ENCODE peak calls at places on chromosome 9, in seven cellular contexts. W is hepatocyte, H is GM23248, K is PC-3, E is IMR-90, A is K562, V is fibroblast of lung. Z is an unnamed sample.

GRCh38 chr9:117720555-117720954 is 16.4 kb downstream of the TLR4 start:
- DNase-seq in K (no peak), W (peak), V (no peak), A (peak), H (peak), E (no peak), Z (no peak)

GRCh38 chr9:33628865-33629410 is 104.9 kb downstream of the ANKRD18B start:
- DNase-seq in K (no peak), E (no peak), W (no peak), V (no peak), H (no peak), A (no peak), Z (no peak)

GRCh38 chr9:99859395-99859980 is 37.8 kb downstream of the NR4A3 start:
- DNase-seq in A (no peak), W (no peak), H (peak), K (peak), E (peak), V (no peak), Z (no peak)

GRCh38 chr9:98867109-98867433 is 59.6 kb downstream of the GALNT12 start:
- DNase-seq in W (no peak), H (no peak), K (no peak), A (no peak), E (no peak), V (no peak), Z (no peak)

GRCh38 chr9:71755869-71756268 is 12.4 kb downstream of the CEMIP2 start:
- DNase-seq in E (no peak), W (no peak), A (no peak), K (no peak), V (no peak), H (no peak), Z (no peak)

GRCh38 chr9:14314929-14315753 is 1.2 kb upstream of the NFIB start:
- DNase-seq in W (peak), E (peak), V (peak), K (peak), H (peak), A (peak), Z (peak)

GRCh38 chr9:903886-904285 is 62.4 kb downstream of the DMRT1 start:
- DNase-seq in E (no peak), A (no peak), K (no peak), H (no peak), V (no peak), W (no peak), Z (no peak)

GRCh38 chr9:126609711-126610388 is 3.9 kb upstream of the LMX1B start:
- DNase-seq in W (no peak), E (no peak), V (no peak), A (no peak), K (no peak), H (no peak), Z (no peak)

GRCh38 chr9:98607787-98608186 is 100.9 kb downstream of the GABBR2 start:
- DNase-seq in E (peak), W (no peak), A (no peak), H (peak), V (peak), K (peak), Z (no peak)

GRCh38 chr9:132546148-132547051 is 36.0 kb upstream of the BARHL1 start:
- DNase-seq in E (no peak), W (peak), K (no peak), H (peak), A (peak), V (peak), Z (peak)

GRCh38 chr9:70120834-70121510 is 77.3 kb downstream of the MAMDC2 start:
- DNase-seq in E (peak), V (peak), A (no peak), K (peak), H (peak), W (peak), Z (peak)

GRCh38 chr9:91151014-91151740 is 210.5 kb downstream of the AUH start:
- DNase-seq in H (peak), A (no peak), K (no peak), W (no peak), V (peak), E (peak), Z (no peak)

GRCh38 chr9:68822596-68823165 is 117.6 kb downstream of the PIP5K1B start:
- DNase-seq in E (no peak), A (no peak), H (no peak), V (no peak), K (peak), W (peak), Z (no peak)

GRCh38 chr9:102124465-102124864 is 386.0 kb upstream of the GRIN3A start:
- DNase-seq in K (no peak), H (no peak), E (no peak), A (no peak), V (no peak), W (no peak), Z (no peak)

GRCh38 chr9:131758972-131759647 is 19.2 kb upstream of the RAPGEF1 start:
- DNase-seq in A (no peak), E (peak), V (no peak), K (peak), W (no peak), H (peak), Z (no peak)

GRCh38 chr9:68898781-68899439 is 115.0 kb downstream of the PRKACG start:
- DNase-seq in K (no peak), V (no peak), A (no peak), E (no peak), H (no peak), W (no peak), Z (no peak)

GRCh38 chr9:121671612-121672155 is 20.2 kb downstream of the DAB2IP start:
- DNase-seq in K (no peak), W (no peak), H (peak), E (peak), V (peak), A (no peak), Z (no peak)

GRCh38 chr9:82606761-82607382 is 456.1 kb downstream of the RASEF start:
- DNase-seq in E (peak), W (peak), A (no peak), K (peak), V (peak), H (peak), Z (peak)

GRCh38 chr9:37062331-37062730 is 28.3 kb upstream of the PAX5 start:
- DNase-seq in A (no peak), V (no peak), H (no peak), E (no peak), W (no peak), K (no peak), Z (no peak)

GRCh38 chr9:12640021-12640587 is 53.1 kb upstream of the TYRP1 start:
- DNase-seq in E (peak), W (peak), K (peak), H (peak), A (no peak), V (peak), Z (peak)

GRCh38 chr9:92432972-92433548 is 8.8 kb upstream of the OMD start:
- DNase-seq in V (no peak), H (no peak), W (no peak), E (no peak), K (no peak), A (no peak), Z (no peak)

GRCh38 chr9:16178294-16178693 is 625.5 kb downstream of the CCDC171 start:
- DNase-seq in W (no peak), K (no peak), E (no peak), H (no peak), V (no peak), A (no peak), Z (no peak)

GRCh38 chr9:114098660-114099522 is at the start of gene KIF12:
- DNase-seq in W (peak), V (no peak), E (no peak), H (peak), A (peak), K (peak), Z (peak)

DNA sequence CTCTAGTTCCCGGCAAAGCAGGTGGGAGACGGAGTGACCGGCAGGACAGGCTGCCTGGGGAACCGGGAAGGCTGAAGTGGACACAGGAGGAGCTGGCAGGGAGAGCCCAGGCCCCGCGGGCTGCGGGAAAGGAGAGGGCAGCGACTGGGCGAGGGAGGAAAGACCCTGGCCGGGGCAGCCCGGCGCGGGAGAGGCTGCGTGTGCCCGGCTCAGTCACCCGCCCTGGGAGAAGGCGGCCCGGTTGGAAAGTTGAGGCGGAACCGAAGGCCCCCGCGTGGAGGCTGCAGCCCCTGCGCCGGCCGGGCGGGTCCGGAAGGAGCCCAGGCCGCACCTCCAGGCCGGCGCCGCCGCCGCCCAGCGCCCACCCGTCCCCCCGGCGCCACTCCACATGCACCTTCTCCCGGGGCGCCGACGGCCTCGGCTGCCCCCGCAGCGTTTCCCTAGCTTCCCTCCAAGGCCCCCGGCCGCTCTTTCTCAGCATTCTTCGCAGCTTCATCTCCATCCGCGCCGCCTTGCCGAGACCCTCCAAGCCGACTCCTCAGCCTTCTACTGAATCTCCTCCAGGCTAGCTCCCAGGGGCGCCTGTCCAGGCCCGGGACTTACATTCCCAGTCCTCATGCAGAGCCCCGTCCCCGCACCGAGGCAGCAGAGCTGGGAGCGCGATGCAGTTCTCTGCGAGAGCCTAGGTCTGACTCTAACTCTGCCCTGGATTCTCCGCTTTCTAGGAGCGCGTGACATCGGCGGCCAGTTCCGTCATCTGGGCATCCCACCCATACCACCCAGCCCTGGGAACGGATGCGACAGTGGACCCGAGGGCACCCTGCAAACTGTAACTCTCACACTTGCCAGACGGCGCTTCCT is 152.0 kb downstream of the ERCC6L2 start:
- DNase-seq in K (no peak), H (peak), V (no peak), W (peak), E (no peak), A (no peak), Z (peak)
- H2AFZ ChIP-seq in K (no peak), H (no peak), V (no peak), W (peak), E (peak), A (no peak), Z (no peak)

DNA sequence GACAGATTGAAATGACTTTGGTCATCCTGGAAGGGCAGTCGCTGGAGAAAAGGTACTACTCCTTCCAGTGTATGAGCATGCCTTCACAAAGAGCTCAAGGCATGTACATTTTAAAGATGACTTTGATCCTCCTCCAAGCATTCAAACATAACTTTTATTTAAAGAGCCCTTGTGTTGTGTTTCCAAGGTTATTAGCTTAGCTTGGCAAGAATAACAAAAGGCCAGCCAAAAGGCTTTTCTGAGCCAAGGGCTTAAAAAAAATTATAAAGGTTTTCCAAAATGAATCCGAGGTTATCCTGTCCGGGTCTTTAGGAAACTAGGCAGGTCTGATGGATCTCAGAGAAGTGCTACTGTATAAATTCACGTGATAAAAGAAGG is 71.0 kb upstream of the PLPP6 start:
- DNase-seq in K (no peak), W (no peak), V (no peak), A (no peak), H (peak), E (no peak), Z (no peak)
- H2AFZ ChIP-seq in K (no peak), W (no peak), V (no peak), A (no peak), H (no peak), E (no peak), Z (no peak)

GRCh38 chr9:86730165-86730928 is 217.0 kb downstream of the GAS1 start:
- DNase-seq in W (no peak), H (peak), A (no peak), K (no peak), V (peak), E (peak), Z (no peak)

GRCh38 chr9:86733929-86734328 is 213.4 kb downstream of the GAS1 start:
- DNase-seq in A (no peak), W (no peak), E (no peak), H (no peak), K (no peak), V (no peak), Z (no peak)

GRCh38 chr9:86734762-86735161 is 212.5 kb downstream of the GAS1 start:
- DNase-seq in E (peak), V (peak), A (no peak), H (peak), K (peak), W (no peak), Z (no peak)

GRCh38 chr9:86732514-86732913 is 214.8 kb downstream of the GAS1 start:
- DNase-seq in E (peak), A (no peak), K (peak), H (peak), V (peak), W (no peak), Z (no peak)

GRCh38 chr9:86731511-86731993 is 215.8 kb downstream of the GAS1 start:
- DNase-seq in K (peak), V (peak), W (no peak), H (peak), E (peak), A (no peak), Z (no peak)
- H2AFZ ChIP-seq in K (no peak), V (no peak), W (no peak), H (no peak), E (no peak), A (no peak), Z (no peak)

GRCh38 chr9:88049677-88050307 is 75.5 kb upstream of the CDK20 start:
- DNase-seq in V (no peak), W (no peak), E (no peak), K (no peak), H (no peak), A (no peak), Z (no peak)
- H2AFZ ChIP-seq in V (no peak), W (no peak), E (peak), K (no peak), H (no peak), A (no peak), Z (no peak)

Z was measured in SK-N-SH.